ENCODE peak calls at places on chromosome 22, in six cellular contexts. One of them, this sample, is unnamed.

GRCh38 chr22:25775501-25775900 is 33.5 kb downstream of the MYO18B start:
- DNase-seq in sigmoid colon: no peak
- DNase-seq in spleen: no peak
- DNase-seq in activated CD4-positive, alpha-beta T cell treated with anti-CD3 and anti-CD28 coated beads for 24 hours: no peak
- DNase-seq in activated gamma-delta T cell treated with anti-CD3 and anti-CD28 coated beads, Interleukin-2, amount 50 U/mL, for 16 hours: no peak
- DNase-seq in body of pancreas: no peak
- DNase-seq in this sample: no peak

GRCh38 chr22:50739279-50739691 is 1.3 kb downstream of the ACR start:
- DNase-seq in activated gamma-delta T cell treated with anti-CD3 and anti-CD28 coated beads, Interleukin-2, amount 50 U/mL, for 16 hours: no peak
- DNase-seq in body of pancreas: no peak
- DNase-seq in sigmoid colon: no peak
- DNase-seq in spleen: peak; percentile 62
- DNase-seq in activated CD4-positive, alpha-beta T cell treated with anti-CD3 and anti-CD28 coated beads for 24 hours: no peak
- DNase-seq in this sample: no peak

GRCh38 chr22:17266261-17266971 is 47.2 kb upstream of the ADA2 start:
- DNase-seq in activated gamma-delta T cell treated with anti-CD3 and anti-CD28 coated beads, Interleukin-2, amount 50 U/mL, for 16 hours: no peak
- DNase-seq in spleen: no peak
- DNase-seq in body of pancreas: peak; percentile 19
- DNase-seq in sigmoid colon: no peak
- DNase-seq in activated CD4-positive, alpha-beta T cell treated with anti-CD3 and anti-CD28 coated beads for 24 hours: no peak
- DNase-seq in this sample: no peak

GRCh38 chr22:48635825-48636224 is 1191.8 kb downstream of the BRD1 start:
- DNase-seq in body of pancreas: no peak
- DNase-seq in activated CD4-positive, alpha-beta T cell treated with anti-CD3 and anti-CD28 coated beads for 24 hours: no peak
- DNase-seq in activated gamma-delta T cell treated with anti-CD3 and anti-CD28 coated beads, Interleukin-2, amount 50 U/mL, for 16 hours: no peak
- DNase-seq in sigmoid colon: no peak
- DNase-seq in spleen: no peak
- DNase-seq in this sample: no peak

GRCh38 chr22:39317084-39317755 is 2.2 kb downstream of the RPL3 start:
- DNase-seq in activated CD4-positive, alpha-beta T cell treated with anti-CD3 and anti-CD28 coated beads for 24 hours: no peak
- DNase-seq in spleen: no peak
- DNase-seq in sigmoid colon: no peak
- DNase-seq in body of pancreas: peak; percentile 64
- DNase-seq in activated gamma-delta T cell treated with anti-CD3 and anti-CD28 coated beads, Interleukin-2, amount 50 U/mL, for 16 hours: peak; percentile 30
- DNase-seq in this sample: no peak

GRCh38 chr22:43507235-43507634 is 95.4 kb downstream of the MPPED1 start:
- DNase-seq in sigmoid colon: no peak
- DNase-seq in activated gamma-delta T cell treated with anti-CD3 and anti-CD28 coated beads, Interleukin-2, amount 50 U/mL, for 16 hours: no peak
- DNase-seq in spleen: no peak
- DNase-seq in activated CD4-positive, alpha-beta T cell treated with anti-CD3 and anti-CD28 coated beads for 24 hours: no peak
- DNase-seq in body of pancreas: no peak
- DNase-seq in this sample: no peak

GRCh38 chr22:31876156-31877035 is 67.9 kb upstream of the YWHAH start:
- DNase-seq in activated gamma-delta T cell treated with anti-CD3 and anti-CD28 coated beads, Interleukin-2, amount 50 U/mL, for 16 hours: no peak
- DNase-seq in body of pancreas: no peak
- DNase-seq in spleen: no peak
- DNase-seq in sigmoid colon: no peak
- DNase-seq in activated CD4-positive, alpha-beta T cell treated with anti-CD3 and anti-CD28 coated beads for 24 hours: no peak
- DNase-seq in this sample: no peak

GRCh38 chr22:46934746-46935491 is 172.5 kb downstream of the TBC1D22A start:
- DNase-seq in body of pancreas: peak; percentile 58
- DNase-seq in activated gamma-delta T cell treated with anti-CD3 and anti-CD28 coated beads, Interleukin-2, amount 50 U/mL, for 16 hours: no peak
- DNase-seq in activated CD4-positive, alpha-beta T cell treated with anti-CD3 and anti-CD28 coated beads for 24 hours: no peak
- DNase-seq in sigmoid colon: no peak
- DNase-seq in spleen: no peak
- DNase-seq in this sample: no peak

GRCh38 chr22:17955611-17956379 is 68.6 kb downstream of the MICAL3 start:
- DNase-seq in body of pancreas: no peak
- DNase-seq in activated gamma-delta T cell treated with anti-CD3 and anti-CD28 coated beads, Interleukin-2, amount 50 U/mL, for 16 hours: no peak
- DNase-seq in spleen: no peak
- DNase-seq in sigmoid colon: peak; percentile 56
- DNase-seq in activated CD4-positive, alpha-beta T cell treated with anti-CD3 and anti-CD28 coated beads for 24 hours: no peak
- DNase-seq in this sample: no peak

GRCh38 chr22:25351631-25352293 is 132.3 kb downstream of the CRYBB2 start:
- DNase-seq in spleen: no peak
- DNase-seq in sigmoid colon: peak; percentile 45
- DNase-seq in activated gamma-delta T cell treated with anti-CD3 and anti-CD28 coated beads, Interleukin-2, amount 50 U/mL, for 16 hours: no peak
- DNase-seq in body of pancreas: no peak
- DNase-seq in activated CD4-positive, alpha-beta T cell treated with anti-CD3 and anti-CD28 coated beads for 24 hours: no peak
- DNase-seq in this sample: no peak

GRCh38 chr22:32636884-32637283 is 162.3 kb downstream of the FBXO7 start:
- DNase-seq in activated CD4-positive, alpha-beta T cell treated with anti-CD3 and anti-CD28 coated beads for 24 hours: no peak
- DNase-seq in body of pancreas: no peak
- DNase-seq in spleen: no peak
- DNase-seq in activated gamma-delta T cell treated with anti-CD3 and anti-CD28 coated beads, Interleukin-2, amount 50 U/mL, for 16 hours: no peak
- DNase-seq in sigmoid colon: no peak
- DNase-seq in this sample: no peak